ENCODE peak calls at places on chromosome 17, in six cellular contexts. One of them, this sample, is unnamed.

GRCh38 chr17:41688641-41689496 is at the start of gene EIF1:
- DNase-seq in right lobe of liver: peak
- DNase-seq in CD8-positive, alpha-beta T cell: peak
- DNase-seq in GM12865: peak
- DNase-seq in OCI-LY7: peak
- DNase-seq in lung: peak
- DNase-seq in this sample: peak

GRCh38 chr17:32461853-32462617 is 17.7 kb downstream of the PSMD11 start:
- DNase-seq in right lobe of liver: no peak
- DNase-seq in CD8-positive, alpha-beta T cell: peak
- DNase-seq in GM12865: peak
- DNase-seq in OCI-LY7: peak
- DNase-seq in lung: no peak
- DNase-seq in this sample: peak

GRCh38 chr17:36017799-36018198 is at the start of gene CCL23:
- DNase-seq in right lobe of liver: no peak
- DNase-seq in CD8-positive, alpha-beta T cell: no peak
- DNase-seq in GM12865: no peak
- DNase-seq in OCI-LY7: no peak
- DNase-seq in lung: no peak
- DNase-seq in this sample: no peak

GRCh38 chr17:37523715-37524219 is 34.1 kb downstream of the DUSP14 start:
- DNase-seq in right lobe of liver: no peak
- DNase-seq in CD8-positive, alpha-beta T cell: no peak
- DNase-seq in GM12865: no peak
- DNase-seq in OCI-LY7: no peak
- DNase-seq in lung: no peak
- DNase-seq in this sample: no peak

GRCh38 chr17:2366747-2367494 is 29.6 kb downstream of the SGSM2 start:
- DNase-seq in right lobe of liver: no peak
- DNase-seq in CD8-positive, alpha-beta T cell: no peak
- DNase-seq in GM12865: no peak
- DNase-seq in OCI-LY7: no peak
- DNase-seq in lung: no peak
- DNase-seq in this sample: no peak

GRCh38 chr17:8210761-8211458 is 535 bp upstream of the AURKB start:
- DNase-seq in right lobe of liver: no peak
- DNase-seq in CD8-positive, alpha-beta T cell: no peak
- DNase-seq in GM12865: no peak
- DNase-seq in OCI-LY7: no peak
- DNase-seq in lung: no peak
- DNase-seq in this sample: no peak

GRCh38 chr17:49111934-49112333 is 20.6 kb upstream of the B4GALNT2 start:
- DNase-seq in right lobe of liver: no peak
- DNase-seq in CD8-positive, alpha-beta T cell: no peak
- DNase-seq in GM12865: no peak
- DNase-seq in OCI-LY7: no peak
- DNase-seq in lung: no peak
- DNase-seq in this sample: no peak

GRCh38 chr17:81422776-81423697 is 27.8 kb downstream of the BAHCC1 start:
- DNase-seq in right lobe of liver: peak
- DNase-seq in CD8-positive, alpha-beta T cell: no peak
- DNase-seq in GM12865: no peak
- DNase-seq in OCI-LY7: no peak
- DNase-seq in lung: peak
- DNase-seq in this sample: no peak

GRCh38 chr17:39653662-39654331 is 11.4 kb upstream of the TCAP start:
- DNase-seq in right lobe of liver: no peak
- DNase-seq in CD8-positive, alpha-beta T cell: peak
- DNase-seq in GM12865: peak
- DNase-seq in OCI-LY7: peak
- DNase-seq in lung: peak
- DNase-seq in this sample: no peak

GRCh38 chr17:27559996-27560481 is 70.9 kb upstream of the LGALS9 start:
- DNase-seq in right lobe of liver: peak
- DNase-seq in CD8-positive, alpha-beta T cell: no peak
- DNase-seq in GM12865: no peak
- DNase-seq in OCI-LY7: no peak
- DNase-seq in lung: peak
- DNase-seq in this sample: peak

GRCh38 chr17:48544356-48545021 is 420 bp downstream of the HOXB2 start:
- DNase-seq in right lobe of liver: peak
- DNase-seq in CD8-positive, alpha-beta T cell: peak
- DNase-seq in GM12865: no peak
- DNase-seq in OCI-LY7: no peak
- DNase-seq in lung: peak
- DNase-seq in this sample: no peak

GRCh38 chr17:66354981-66355380 is 52.6 kb downstream of the PRKCA start:
- DNase-seq in right lobe of liver: no peak
- DNase-seq in CD8-positive, alpha-beta T cell: no peak
- DNase-seq in GM12865: no peak
- DNase-seq in OCI-LY7: no peak
- DNase-seq in lung: no peak
- DNase-seq in this sample: no peak

GRCh38 chr17:6936370-6937028 is 59.4 kb upstream of the ALOX12 start:
- DNase-seq in right lobe of liver: no peak
- DNase-seq in CD8-positive, alpha-beta T cell: no peak
- DNase-seq in GM12865: peak
- DNase-seq in OCI-LY7: no peak
- DNase-seq in lung: peak
- DNase-seq in this sample: no peak

GRCh38 chr17:38922538-38923291 is 2.7 kb upstream of the LASP1NB start:
- DNase-seq in right lobe of liver: peak
- DNase-seq in CD8-positive, alpha-beta T cell: no peak
- DNase-seq in GM12865: no peak
- DNase-seq in OCI-LY7: no peak
- DNase-seq in lung: peak
- DNase-seq in this sample: no peak

GRCh38 chr17:40209404-40210093 is 9.6 kb upstream of the WIPF2 start:
- DNase-seq in right lobe of liver: no peak
- DNase-seq in CD8-positive, alpha-beta T cell: no peak
- DNase-seq in GM12865: no peak
- DNase-seq in OCI-LY7: no peak
- DNase-seq in lung: no peak
- DNase-seq in this sample: no peak

GRCh38 chr17:67639555-67639954 is 78.2 kb upstream of the NOL11 start:
- DNase-seq in right lobe of liver: no peak
- DNase-seq in CD8-positive, alpha-beta T cell: no peak
- DNase-seq in GM12865: no peak
- DNase-seq in OCI-LY7: no peak
- DNase-seq in lung: no peak
- DNase-seq in this sample: no peak

GRCh38 chr17:64028874-64029464 is 8.5 kb upstream of the ICAM2 start:
- DNase-seq in right lobe of liver: peak
- DNase-seq in CD8-positive, alpha-beta T cell: peak
- DNase-seq in GM12865: peak
- DNase-seq in OCI-LY7: peak
- DNase-seq in lung: peak
- DNase-seq in this sample: peak

GRCh38 chr17:31068291-31068690 is 26.5 kb upstream of the NF1 start:
- DNase-seq in right lobe of liver: peak
- DNase-seq in CD8-positive, alpha-beta T cell: peak
- DNase-seq in GM12865: peak
- DNase-seq in OCI-LY7: peak
- DNase-seq in lung: no peak
- DNase-seq in this sample: no peak

GRCh38 chr17:27950995-27951394 is 57.8 kb upstream of the LYRM9 start:
- DNase-seq in right lobe of liver: no peak
- DNase-seq in CD8-positive, alpha-beta T cell: no peak
- DNase-seq in GM12865: no peak
- DNase-seq in OCI-LY7: no peak
- DNase-seq in lung: no peak
- DNase-seq in this sample: no peak

GRCh38 chr17:36507266-36507665 is 20.8 kb downstream of the ZNHIT3 start:
- DNase-seq in right lobe of liver: no peak
- DNase-seq in CD8-positive, alpha-beta T cell: no peak
- DNase-seq in GM12865: no peak
- DNase-seq in OCI-LY7: no peak
- DNase-seq in lung: no peak
- DNase-seq in this sample: no peak

GRCh38 chr17:38416840-38417209 is 11.4 kb upstream of the ARHGAP23 start:
- DNase-seq in right lobe of liver: no peak
- DNase-seq in CD8-positive, alpha-beta T cell: no peak
- DNase-seq in GM12865: no peak
- DNase-seq in OCI-LY7: peak
- DNase-seq in lung: peak
- DNase-seq in this sample: no peak

GRCh38 chr17:29722411-29723198 is 99.9 kb upstream of the CORO6 start:
- DNase-seq in right lobe of liver: no peak
- DNase-seq in CD8-positive, alpha-beta T cell: peak
- DNase-seq in GM12865: peak
- DNase-seq in OCI-LY7: peak
- DNase-seq in lung: peak
- DNase-seq in this sample: no peak

GRCh38 chr17:40025991-40026815 is 11.0 kb downstream of the CSF3 start:
- DNase-seq in right lobe of liver: no peak
- DNase-seq in CD8-positive, alpha-beta T cell: peak
- DNase-seq in GM12865: no peak
- DNase-seq in OCI-LY7: no peak
- DNase-seq in lung: no peak
- DNase-seq in this sample: no peak

GRCh38 chr17:50665838-50666237 is 31.2 kb downstream of the ABCC3 start:
- DNase-seq in right lobe of liver: no peak
- DNase-seq in CD8-positive, alpha-beta T cell: no peak
- DNase-seq in GM12865: no peak
- DNase-seq in OCI-LY7: no peak
- DNase-seq in lung: no peak
- DNase-seq in this sample: no peak

GRCh38 chr17:31443386-31443785 is 51.9 kb downstream of the RAB11FIP4 start:
- DNase-seq in right lobe of liver: no peak
- DNase-seq in CD8-positive, alpha-beta T cell: no peak
- DNase-seq in GM12865: no peak
- DNase-seq in OCI-LY7: no peak
- DNase-seq in lung: no peak
- DNase-seq in this sample: no peak

GRCh38 chr17:29078183-29079045 is 35.5 kb downstream of the PIPOX start:
- DNase-seq in right lobe of liver: no peak
- DNase-seq in CD8-positive, alpha-beta T cell: no peak
- DNase-seq in GM12865: no peak
- DNase-seq in OCI-LY7: no peak
- DNase-seq in lung: no peak
- DNase-seq in this sample: no peak

GRCh38 chr17:45370949-45371413 is 54.2 kb upstream of the MAP3K14 start:
- DNase-seq in right lobe of liver: no peak
- DNase-seq in CD8-positive, alpha-beta T cell: no peak
- DNase-seq in GM12865: no peak
- DNase-seq in OCI-LY7: no peak
- DNase-seq in lung: no peak
- DNase-seq in this sample: no peak

GRCh38 chr17:7745748-7746470 is 28.4 kb downstream of the DNAH2 start:
- DNase-seq in right lobe of liver: no peak
- DNase-seq in CD8-positive, alpha-beta T cell: no peak
- DNase-seq in GM12865: no peak
- DNase-seq in OCI-LY7: no peak
- DNase-seq in lung: peak
- DNase-seq in this sample: no peak

GRCh38 chr17:77873518-77874302 is 84.8 kb upstream of the TNRC6C start:
- DNase-seq in right lobe of liver: peak
- DNase-seq in CD8-positive, alpha-beta T cell: peak
- DNase-seq in GM12865: no peak
- DNase-seq in OCI-LY7: peak
- DNase-seq in lung: no peak
- DNase-seq in this sample: no peak
- H3K4me3 ChIP-seq in right lobe of liver: no peak
- H3K4me3 ChIP-seq in CD8-positive, alpha-beta T cell: no peak
- H3K4me3 ChIP-seq in GM12865: no peak
- H3K4me3 ChIP-seq in OCI-LY7: no peak
- H3K4me3 ChIP-seq in lung: no peak
- H3K4me3 ChIP-seq in this sample: no peak

GRCh38 chr17:74274703-74275340 is 788 bp downstream of the DNAI2 start:
- DNase-seq in right lobe of liver: no peak
- DNase-seq in CD8-positive, alpha-beta T cell: no peak
- DNase-seq in GM12865: peak
- DNase-seq in OCI-LY7: peak
- DNase-seq in lung: no peak
- DNase-seq in this sample: no peak
- TF ChIP-seq CTCF in right lobe of liver: no peak
- TF ChIP-seq CTCF in CD8-positive, alpha-beta T cell: no peak
- TF ChIP-seq CTCF in GM12865: no peak
- TF ChIP-seq CTCF in OCI-LY7: no peak
- TF ChIP-seq CTCF in lung: no peak
- TF ChIP-seq CTCF in this sample: no peak

DNA sequence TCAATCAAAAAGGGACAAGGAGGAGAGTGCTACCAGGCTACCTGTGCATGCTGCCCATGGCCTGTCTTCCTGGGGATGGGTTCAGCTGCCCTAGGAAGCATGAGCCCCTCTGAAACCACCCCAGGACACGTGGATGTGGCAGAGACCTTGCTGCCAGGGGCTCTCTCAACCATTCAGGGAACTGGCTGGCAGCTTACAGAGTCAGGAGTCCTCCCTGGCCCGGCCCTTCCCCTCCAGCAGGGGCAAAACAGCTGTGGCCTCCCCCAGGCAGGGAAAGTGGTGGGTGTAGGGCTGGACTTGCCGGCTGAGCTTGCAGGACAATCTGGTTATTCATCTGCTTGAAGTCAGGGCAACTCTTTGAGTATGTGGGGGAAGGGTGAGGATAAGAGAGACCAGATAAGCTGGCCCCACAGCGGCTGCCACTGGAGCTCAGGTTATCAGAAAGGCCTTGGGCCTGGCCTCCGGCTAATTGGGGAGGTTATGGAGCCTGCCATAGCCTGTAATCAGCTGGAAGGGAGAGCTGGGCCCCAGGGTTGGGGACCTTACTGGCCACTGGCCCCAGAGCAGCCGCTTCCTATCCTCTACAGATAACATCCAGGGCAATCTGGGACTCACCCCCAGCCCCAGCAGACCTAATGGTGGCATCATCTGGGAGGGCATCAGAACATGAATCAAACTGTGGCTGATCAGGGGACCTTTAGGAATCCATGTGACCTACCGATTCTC is 5.6 kb upstream of the TBX2 start:
- DNase-seq in right lobe of liver: no peak
- DNase-seq in CD8-positive, alpha-beta T cell: no peak
- DNase-seq in GM12865: no peak
- DNase-seq in OCI-LY7: no peak
- DNase-seq in lung: no peak
- DNase-seq in this sample: no peak
- H3K4me3 ChIP-seq in right lobe of liver: no peak
- H3K4me3 ChIP-seq in CD8-positive, alpha-beta T cell: no peak
- H3K4me3 ChIP-seq in GM12865: no peak
- H3K4me3 ChIP-seq in OCI-LY7: no peak
- H3K4me3 ChIP-seq in lung: no peak
- H3K4me3 ChIP-seq in this sample: no peak

GRCh38 chr17:72343911-72344310 is 223.1 kb downstream of the SOX9 start:
- DNase-seq in right lobe of liver: no peak
- DNase-seq in CD8-positive, alpha-beta T cell: no peak
- DNase-seq in GM12865: no peak
- DNase-seq in OCI-LY7: no peak
- DNase-seq in lung: no peak
- DNase-seq in this sample: no peak

GRCh38 chr17:72344613-72345012 is 223.8 kb downstream of the SOX9 start:
- DNase-seq in right lobe of liver: no peak
- DNase-seq in CD8-positive, alpha-beta T cell: no peak
- DNase-seq in GM12865: peak
- DNase-seq in OCI-LY7: no peak
- DNase-seq in lung: no peak
- DNase-seq in this sample: no peak

GRCh38 chr17:72345083-72345482 is 224.3 kb downstream of the SOX9 start:
- DNase-seq in right lobe of liver: no peak
- DNase-seq in CD8-positive, alpha-beta T cell: no peak
- DNase-seq in GM12865: no peak
- DNase-seq in OCI-LY7: no peak
- DNase-seq in lung: no peak
- DNase-seq in this sample: no peak

GRCh38 chr17:72346306-72346705 is 225.5 kb downstream of the SOX9 start:
- DNase-seq in right lobe of liver: no peak
- DNase-seq in CD8-positive, alpha-beta T cell: no peak
- DNase-seq in GM12865: no peak
- DNase-seq in OCI-LY7: no peak
- DNase-seq in lung: no peak
- DNase-seq in this sample: no peak

GRCh38 chr17:72345536-72345935 is 224.7 kb downstream of the SOX9 start:
- DNase-seq in right lobe of liver: no peak
- DNase-seq in CD8-positive, alpha-beta T cell: no peak
- DNase-seq in GM12865: no peak
- DNase-seq in OCI-LY7: no peak
- DNase-seq in lung: no peak
- DNase-seq in this sample: no peak
- TF ChIP-seq CTCF in right lobe of liver: no peak
- TF ChIP-seq CTCF in CD8-positive, alpha-beta T cell: no peak
- TF ChIP-seq CTCF in GM12865: no peak
- TF ChIP-seq CTCF in OCI-LY7: peak
- TF ChIP-seq CTCF in lung: no peak
- TF ChIP-seq CTCF in this sample: peak